ENCODE peak calls at places on chromosomes 16 and 17, in six cellular contexts. One of them, this sample, is unnamed.
A peak's percentile ranks its signal among the peaks of the same experiment; 100 is the strongest.

GRCh38 chr16:58476791-58477190 is 23.2 kb upstream of the NDRG4 start:
- DNase-seq in lung: no peak
- DNase-seq in EH: no peak
- DNase-seq in left cardiac atrium: no peak
- DNase-seq in fibroblast of lung: no peak
- DNase-seq in ELR: no peak
- DNase-seq in this sample: no peak

GRCh38 chr16:73216932-73217331 is 169.0 kb upstream of the ZFHX3 start:
- DNase-seq in ELR: no peak
- DNase-seq in left cardiac atrium: no peak
- DNase-seq in EH: peak; percentile 36
- DNase-seq in fibroblast of lung: peak; percentile 18
- DNase-seq in lung: no peak
- DNase-seq in this sample: no peak

GRCh38 chr17:59327891-59328290 is 3.6 kb upstream of the YPEL2 start:
- DNase-seq in left cardiac atrium: no peak
- DNase-seq in fibroblast of lung: peak; percentile 41
- DNase-seq in ELR: no peak
- DNase-seq in EH: peak; percentile 51
- DNase-seq in lung: no peak
- DNase-seq in this sample: no peak

GRCh38 chr17:56754523-56755208 is 79.1 kb downstream of the C17orf67 start:
- DNase-seq in fibroblast of lung: peak; percentile 28
- DNase-seq in left cardiac atrium: no peak
- DNase-seq in lung: no peak
- DNase-seq in EH: peak; percentile 89
- DNase-seq in ELR: peak; percentile 82
- DNase-seq in this sample: no peak

GRCh38 chr17:81322271-81323082 is 27.4 kb upstream of the SLC38A10 start:
- DNase-seq in ELR: peak; percentile 53
- DNase-seq in left cardiac atrium: no peak
- DNase-seq in EH: peak; percentile 22
- DNase-seq in lung: no peak
- DNase-seq in fibroblast of lung: no peak
- DNase-seq in this sample: peak; percentile 80

GRCh38 chr17:77349976-77350830 is 209.4 kb downstream of the SEC14L1 start:
- DNase-seq in left cardiac atrium: no peak
- DNase-seq in lung: peak; percentile 25
- DNase-seq in fibroblast of lung: peak; percentile 80
- DNase-seq in ELR: peak; percentile 65
- DNase-seq in EH: peak; percentile 69
- DNase-seq in this sample: no peak

GRCh38 chr17:48429156-48429555 is 858 bp downstream of the SKAP1 start:
- DNase-seq in lung: no peak
- DNase-seq in left cardiac atrium: no peak
- DNase-seq in fibroblast of lung: no peak
- DNase-seq in ELR: no peak
- DNase-seq in EH: no peak
- DNase-seq in this sample: no peak

GRCh38 chr17:73187203-73187769 is 5.6 kb upstream of the COG1 start:
- DNase-seq in fibroblast of lung: no peak
- DNase-seq in EH: no peak
- DNase-seq in ELR: no peak
- DNase-seq in lung: no peak
- DNase-seq in left cardiac atrium: no peak
- DNase-seq in this sample: no peak

GRCh38 chr17:20991276-20992037 is 51.4 kb downstream of the USP22 start:
- DNase-seq in left cardiac atrium: no peak
- DNase-seq in ELR: no peak
- DNase-seq in EH: no peak
- DNase-seq in fibroblast of lung: no peak
- DNase-seq in lung: no peak
- DNase-seq in this sample: no peak

GRCh38 chr17:29619251-29619650 is 3.5 kb downstream of the CORO6 start:
- DNase-seq in lung: no peak
- DNase-seq in fibroblast of lung: peak; percentile 24
- DNase-seq in left cardiac atrium: peak; percentile 46
- DNase-seq in ELR: peak; percentile 47
- DNase-seq in EH: peak; percentile 77
- DNase-seq in this sample: no peak

GRCh38 chr17:19461139-19461538 is 50.1 kb downstream of the RNF112 start:
- DNase-seq in EH: no peak
- DNase-seq in fibroblast of lung: no peak
- DNase-seq in ELR: no peak
- DNase-seq in left cardiac atrium: no peak
- DNase-seq in lung: no peak
- DNase-seq in this sample: no peak

GRCh38 chr17:8420041-8420934 is 15.4 kb upstream of the NDEL1 start:
- DNase-seq in left cardiac atrium: peak; percentile 68
- DNase-seq in ELR: peak; percentile 25
- DNase-seq in lung: peak; percentile 84
- DNase-seq in EH: peak; percentile 64
- DNase-seq in fibroblast of lung: peak; percentile 59
- DNase-seq in this sample: no peak

GRCh38 chr17:61410100-61410551 is 10.5 kb downstream of the TBX2 start:
- DNase-seq in ELR: no peak
- DNase-seq in left cardiac atrium: no peak
- DNase-seq in EH: no peak
- DNase-seq in lung: no peak
- DNase-seq in fibroblast of lung: no peak
- DNase-seq in this sample: no peak

GRCh38 chr17:75763269-75763607 is 1.8 kb downstream of the GALK1 start:
- DNase-seq in EH: no peak
- DNase-seq in lung: no peak
- DNase-seq in ELR: no peak
- DNase-seq in left cardiac atrium: no peak
- DNase-seq in fibroblast of lung: no peak
- DNase-seq in this sample: no peak

GRCh38 chr17:1718362-1719165 is 5.9 kb upstream of the WDR81 start:
- DNase-seq in fibroblast of lung: no peak
- DNase-seq in ELR: no peak
- DNase-seq in EH: no peak
- DNase-seq in left cardiac atrium: peak; percentile 37
- DNase-seq in lung: no peak
- DNase-seq in this sample: no peak

GRCh38 chr16:73420244-73421040 is 372.5 kb upstream of the ZFHX3 start:
- DNase-seq in lung: no peak
- DNase-seq in EH: peak; percentile 24
- DNase-seq in ELR: no peak
- DNase-seq in left cardiac atrium: no peak
- DNase-seq in fibroblast of lung: peak; percentile 9
- DNase-seq in this sample: no peak

GRCh38 chr16:71775949-71776348 is 32.7 kb downstream of the AP1G1 start:
- DNase-seq in left cardiac atrium: no peak
- DNase-seq in ELR: no peak
- DNase-seq in lung: no peak
- DNase-seq in fibroblast of lung: no peak
- DNase-seq in EH: no peak
- DNase-seq in this sample: no peak

GRCh38 chr16:3578121-3578520 is 918 bp upstream of the NLRC3 start:
- DNase-seq in fibroblast of lung: no peak
- DNase-seq in EH: no peak
- DNase-seq in ELR: no peak
- DNase-seq in left cardiac atrium: no peak
- DNase-seq in lung: no peak
- DNase-seq in this sample: no peak

GRCh38 chr17:73703216-73703615 is 59.0 kb upstream of the SDK2 start:
- DNase-seq in left cardiac atrium: no peak
- DNase-seq in ELR: no peak
- DNase-seq in fibroblast of lung: no peak
- DNase-seq in EH: no peak
- DNase-seq in lung: no peak
- DNase-seq in this sample: no peak

GRCh38 chr16:85306071-85306792 is 194.0 kb upstream of the CIBAR2 start:
- DNase-seq in EH: peak; percentile 88
- DNase-seq in left cardiac atrium: peak; percentile 94
- DNase-seq in lung: peak; percentile 92
- DNase-seq in ELR: peak; percentile 93
- DNase-seq in fibroblast of lung: peak; percentile 72
- DNase-seq in this sample: peak; percentile 64

GRCh38 chr17:80999224-81000088 is 7.8 kb downstream of the CHMP6 start:
- DNase-seq in EH: no peak
- DNase-seq in left cardiac atrium: no peak
- DNase-seq in fibroblast of lung: no peak
- DNase-seq in lung: no peak
- DNase-seq in ELR: no peak
- DNase-seq in this sample: peak; percentile 24

GRCh38 chr17:73283841-73284282 is 22.2 kb upstream of the CPSF4L start:
- DNase-seq in ELR: no peak
- DNase-seq in left cardiac atrium: no peak
- DNase-seq in EH: no peak
- DNase-seq in fibroblast of lung: no peak
- DNase-seq in lung: no peak
- DNase-seq in this sample: no peak

GRCh38 chr17:81289627-81290026 is 5.5 kb downstream of the SLC38A10 start:
- DNase-seq in fibroblast of lung: no peak
- DNase-seq in lung: no peak
- DNase-seq in left cardiac atrium: no peak
- DNase-seq in ELR: no peak
- DNase-seq in EH: no peak
- DNase-seq in this sample: no peak

GRCh38 chr16:89409161-89409711 is 81.1 kb downstream of the ANKRD11 start:
- DNase-seq in lung: no peak
- DNase-seq in fibroblast of lung: peak; percentile 49
- DNase-seq in left cardiac atrium: no peak
- DNase-seq in ELR: peak; percentile 76
- DNase-seq in EH: peak; percentile 59
- DNase-seq in this sample: no peak

GRCh38 chr16:27330542-27330941 is 16.8 kb downstream of the IL4R start:
- DNase-seq in EH: peak; percentile 93
- DNase-seq in ELR: no peak
- DNase-seq in fibroblast of lung: peak; percentile 94
- DNase-seq in left cardiac atrium: peak; percentile 85
- DNase-seq in lung: peak; percentile 62
- DNase-seq in this sample: no peak

GRCh38 chr17:77825621-77826020 is 132.9 kb upstream of the TNRC6C start:
- DNase-seq in EH: no peak
- DNase-seq in ELR: no peak
- DNase-seq in fibroblast of lung: no peak
- DNase-seq in lung: no peak
- DNase-seq in left cardiac atrium: peak; percentile 11
- DNase-seq in this sample: no peak

GRCh38 chr17:50604470-50604869 is 30.2 kb upstream of the ABCC3 start:
- DNase-seq in EH: peak; percentile 51
- DNase-seq in lung: no peak
- DNase-seq in left cardiac atrium: peak; percentile 86
- DNase-seq in fibroblast of lung: peak; percentile 72
- DNase-seq in ELR: peak; percentile 21
- DNase-seq in this sample: no peak

GRCh38 chr17:68937890-68938514 is 17.2 kb downstream of the ABCA8 start:
- DNase-seq in ELR: no peak
- DNase-seq in EH: no peak
- DNase-seq in left cardiac atrium: no peak
- DNase-seq in lung: no peak
- DNase-seq in fibroblast of lung: no peak
- DNase-seq in this sample: no peak

GRCh38 chr17:77572851-77573250 is 385.7 kb upstream of the TNRC6C start:
- DNase-seq in EH: no peak
- DNase-seq in lung: no peak
- DNase-seq in ELR: no peak
- DNase-seq in fibroblast of lung: no peak
- DNase-seq in left cardiac atrium: no peak
- DNase-seq in this sample: no peak

GRCh38 chr16:2003827-2004641 is 5.6 kb downstream of the ZNF598 start:
- DNase-seq in ELR: peak; percentile 83
- DNase-seq in left cardiac atrium: peak; percentile 92
- DNase-seq in lung: peak; percentile 90
- DNase-seq in fibroblast of lung: peak; percentile 76
- DNase-seq in EH: peak; percentile 80
- DNase-seq in this sample: peak; percentile 98

GRCh38 chr17:46876926-46877325 is 25.5 kb downstream of the WNT9B start:
- DNase-seq in lung: no peak
- DNase-seq in fibroblast of lung: no peak
- DNase-seq in ELR: no peak
- DNase-seq in left cardiac atrium: no peak
- DNase-seq in EH: no peak
- DNase-seq in this sample: no peak

GRCh38 chr17:80618304-80618703 is 73.7 kb downstream of the RPTOR start:
- DNase-seq in fibroblast of lung: no peak
- DNase-seq in ELR: no peak
- DNase-seq in EH: no peak
- DNase-seq in left cardiac atrium: no peak
- DNase-seq in lung: no peak
- DNase-seq in this sample: no peak

GRCh38 chr16:75764154-75764768 is 38.0 kb upstream of the CPHXL start:
- DNase-seq in EH: peak; percentile 73
- DNase-seq in fibroblast of lung: peak; percentile 60
- DNase-seq in ELR: peak; percentile 67
- DNase-seq in lung: peak; percentile 43
- DNase-seq in left cardiac atrium: peak; percentile 42
- DNase-seq in this sample: peak; percentile 20

GRCh38 chr17:75525806-75526554 is 483 bp downstream of the LLGL2 start:
- DNase-seq in EH: no peak
- DNase-seq in ELR: no peak
- DNase-seq in lung: peak; percentile 48
- DNase-seq in left cardiac atrium: no peak
- DNase-seq in fibroblast of lung: no peak
- DNase-seq in this sample: no peak

GRCh38 chr17:68329331-68329730 is 38.0 kb downstream of the ARSG start:
- DNase-seq in fibroblast of lung: no peak
- DNase-seq in ELR: no peak
- DNase-seq in EH: no peak
- DNase-seq in lung: no peak
- DNase-seq in left cardiac atrium: no peak
- DNase-seq in this sample: no peak

GRCh38 chr17:76657505-76658386 is 14.2 kb upstream of the ST6GALNAC1 start:
- DNase-seq in ELR: no peak
- DNase-seq in fibroblast of lung: no peak
- DNase-seq in left cardiac atrium: no peak
- DNase-seq in lung: no peak
- DNase-seq in EH: no peak
- DNase-seq in this sample: no peak

This sample was measured in GM12892.